ENCODE peak calls at places on chromosomes 3 and 15, in eight cellular contexts. M is upper lobe of left lung, H is substantia nigra, D is Panc1, V is heart left ventricle, C is HL-60, L is astrocyte, Q is ovary. A is an unnamed sample.

GRCh38 chr3:179811321-179812095 is 158.7 kb downstream of the USP13 start:
- DNase-seq in M (no peak), H (peak; percentile 15), D (peak; percentile 60), V (no peak), C (peak; percentile 69), L (peak; percentile 83), Q (peak; percentile 43), A (no peak)

GRCh38 chr3:196788509-196788908 is 48.9 kb downstream of the PAK2 start:
- DNase-seq in M (no peak), H (no peak), D (no peak), V (no peak), C (no peak), L (no peak), Q (no peak), A (no peak)

GRCh38 chr15:85805392-85805791 is 10.7 kb upstream of the KLHL25 start:
- DNase-seq in M (no peak), H (no peak), D (no peak), V (no peak), C (no peak), L (no peak), Q (no peak), A (no peak)

GRCh38 chr3:135514064-135514455 is 451.5 kb upstream of the PPP2R3A start:
- DNase-seq in M (no peak), H (no peak), D (no peak), V (no peak), C (no peak), L (peak; percentile 2), Q (no peak), A (no peak)

GRCh38 chr3:82163907-82164520 is 402.6 kb upstream of the GBE1 start:
- DNase-seq in M (no peak), H (no peak), D (no peak), V (no peak), C (no peak), L (no peak), Q (no peak), A (no peak)

GRCh38 chr3:21446937-21447336 is 304.1 kb downstream of the ZNF385D start:
- DNase-seq in M (no peak), H (no peak), D (no peak), V (no peak), C (no peak), L (no peak), Q (no peak), A (no peak)

GRCh38 chr15:27686376-27686775 is 412.7 kb downstream of the OCA2 start:
- DNase-seq in M (no peak), H (no peak), D (no peak), V (no peak), C (no peak), L (peak; percentile 93), Q (no peak), A (no peak)

GRCh38 chr3:133487204-133487603 is 86.3 kb upstream of the CDV3 start:
- DNase-seq in M (no peak), H (no peak), D (no peak), V (no peak), C (no peak), L (no peak), Q (no peak), A (no peak)

GRCh38 chr3:41317718-41318117 is 118.4 kb downstream of the CTNNB1 start:
- DNase-seq in M (no peak), H (no peak), D (no peak), V (no peak), C (no peak), L (peak; percentile 92), Q (no peak), A (no peak)

GRCh38 chr3:63390831-63391230 is 112.7 kb downstream of the SYNPR start:
- DNase-seq in M (no peak), H (no peak), D (no peak), V (no peak), C (no peak), L (peak; percentile 38), Q (no peak), A (no peak)

GRCh38 chr15:96123028-96123400 is 207.5 kb upstream of the NR2F2 start:
- DNase-seq in M (no peak), H (no peak), D (no peak), V (no peak), C (no peak), L (no peak), Q (no peak), A (no peak)

GRCh38 chr3:129039271-129040038 is 21.1 kb upstream of the GP9 start:
- DNase-seq in M (peak; percentile 47), H (no peak), D (no peak), V (peak; percentile 69), C (peak; percentile 31), L (no peak), Q (no peak), A (no peak)

GRCh38 chr3:72679540-72680198 is 168.6 kb downstream of the SHQ1 start:
- DNase-seq in M (no peak), H (peak; percentile 12), D (no peak), V (no peak), C (no peak), L (peak; percentile 79), Q (no peak), A (peak; percentile 27)

GRCh38 chr15:39585394-39585841 is 4.5 kb downstream of the THBS1 start:
- DNase-seq in M (no peak), H (no peak), D (no peak), V (no peak), C (no peak), L (no peak), Q (no peak), A (no peak)

GRCh38 chr3:142029052-142029642 is 120.2 kb downstream of the TFDP2 start:
- DNase-seq in M (no peak), H (no peak), D (no peak), V (no peak), C (peak; percentile 8), L (no peak), Q (no peak), A (no peak)

GRCh38 chr3:48294611-48295263 is 38.7 kb downstream of the SPINK8 start:
- DNase-seq in M (peak; percentile 15), H (no peak), D (no peak), V (no peak), C (no peak), L (no peak), Q (no peak), A (no peak)

GRCh38 chr15:97978408-97979130 is 18.1 kb downstream of the ARRDC4 start:
- DNase-seq in M (no peak), H (no peak), D (no peak), V (no peak), C (no peak), L (no peak), Q (no peak), A (no peak)

GRCh38 chr3:20574746-20575145 is 388.7 kb upstream of the SGO1 start:
- DNase-seq in M (no peak), H (no peak), D (no peak), V (no peak), C (no peak), L (peak; percentile 94), Q (no peak), A (no peak)

GRCh38 chr3:126161309-126161708 is 19.1 kb downstream of the ALDH1L1 start:
- DNase-seq in M (no peak), H (no peak), D (no peak), V (no peak), C (no peak), L (no peak), Q (no peak), A (no peak)

GRCh38 chr3:53816430-53816829 is 29.8 kb downstream of the CHDH start:
- DNase-seq in M (no peak), H (peak; percentile 21), D (no peak), V (no peak), C (no peak), L (peak; percentile 5), Q (no peak), A (peak; percentile 16)

GRCh38 chr15:57302640-57303257 is 73.6 kb upstream of the CGNL1 start:
- DNase-seq in M (no peak), H (no peak), D (no peak), V (no peak), C (peak; percentile 58), L (no peak), Q (no peak), A (no peak)

GRCh38 chr3:158267015-158267414 is 157.1 kb downstream of the RSRC1 start:
- DNase-seq in M (no peak), H (no peak), D (no peak), V (no peak), C (no peak), L (no peak), Q (no peak), A (no peak)

GRCh38 chr3:165796701-165797100 is 40.5 kb downstream of the BCHE start:
- DNase-seq in M (no peak), H (no peak), D (no peak), V (no peak), C (no peak), L (no peak), Q (no peak), A (no peak)
- H3K27ac ChIP-seq in M (no peak overlapping the region), H (no peak overlapping the region), D (no peak overlapping the region), V (no peak overlapping the region), C (no peak overlapping the region), L (no peak overlapping the region), Q (no peak overlapping the region), A (no peak overlapping the region)

DNA sequence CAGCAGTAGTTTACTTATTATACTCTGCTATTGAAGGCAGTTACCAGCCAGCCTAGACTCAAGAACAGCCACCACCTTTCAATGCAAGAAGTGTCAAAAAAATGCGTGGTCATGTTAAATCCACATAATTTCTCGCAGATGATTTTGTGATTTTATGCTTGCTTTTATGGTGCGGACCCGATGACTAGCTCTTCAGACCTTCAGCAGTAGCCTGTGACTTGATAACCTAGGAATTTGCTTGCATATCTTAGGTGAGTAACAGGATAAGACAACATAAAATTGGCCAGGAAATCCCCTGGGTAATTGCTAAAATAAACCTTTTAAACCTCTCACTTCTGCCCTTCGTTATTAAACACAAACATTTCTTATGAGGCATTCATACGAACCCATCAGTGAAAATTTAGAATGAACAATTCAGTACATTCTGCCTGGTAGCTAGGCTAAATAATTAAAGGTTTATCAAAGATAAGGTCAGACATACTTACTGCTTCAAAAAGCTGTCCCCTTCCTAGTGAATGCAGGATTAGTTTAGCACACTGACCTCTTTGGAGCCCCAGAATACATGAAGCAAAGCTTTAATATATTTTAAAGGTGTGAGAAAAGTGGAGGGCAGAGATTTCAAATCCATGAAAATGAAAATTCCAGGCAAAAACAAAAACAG is 798.8 kb downstream of the OTOL1 start:
- DNase-seq in M (no peak), H (no peak), D (peak; percentile 86), V (no peak), C (no peak), L (peak; percentile 98), Q (no peak), A (no peak)
- H3K27ac ChIP-seq in M (no peak overlapping the region), H (no peak overlapping the region), D (peak overlapping the region; percentile 87), V (no peak overlapping the region), C (no peak overlapping the region), L (peak overlapping the region; percentile 86), Q (no peak overlapping the region), A (no peak overlapping the region)

DNA sequence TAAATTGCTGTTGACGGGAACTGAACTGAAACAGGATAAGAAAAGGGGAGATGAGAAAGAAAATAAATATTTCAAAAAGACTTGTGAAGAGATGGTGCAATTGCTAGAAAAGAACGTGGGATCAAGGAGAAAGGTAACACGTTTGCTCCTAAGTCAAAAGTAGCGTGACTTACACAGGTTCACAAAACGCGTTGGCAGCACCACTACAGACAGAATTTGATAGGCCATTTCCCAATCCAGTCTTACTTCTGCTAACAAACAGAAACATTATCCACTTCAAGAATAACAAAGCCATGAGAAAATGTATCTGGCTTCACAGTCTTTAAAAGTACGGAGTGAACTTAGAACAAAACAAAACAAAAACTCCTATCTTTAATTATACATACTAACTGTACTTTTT is 75.5 kb downstream of the DPH6 start:
- DNase-seq in M (no peak), H (no peak), D (no peak), V (no peak), C (no peak), L (no peak), Q (no peak), A (no peak)
- H3K27ac ChIP-seq in M (no peak overlapping the region), H (no peak overlapping the region), D (no peak overlapping the region), V (no peak overlapping the region), C (no peak overlapping the region), L (no peak overlapping the region), Q (no peak overlapping the region), A (no peak overlapping the region)

GRCh38 chr3:17047904-17048303 is 163.1 kb downstream of the PLCL2 start:
- DNase-seq in M (no peak), H (no peak), D (no peak), V (no peak), C (no peak), L (no peak), Q (no peak), A (no peak)
- H3K27ac ChIP-seq in M (no peak overlapping the region), H (no peak overlapping the region), D (no peak overlapping the region), V (no peak overlapping the region), C (no peak overlapping the region), L (no peak overlapping the region), Q (no peak overlapping the region), A (no peak overlapping the region)